ENCODE peak calls at places on chromosomes 6 and 20, in eight cellular contexts. One of them, this sample, is unnamed.

GRCh38 chr20:60395993-60396392 is 437.8 kb downstream of the CDH26 start:
- DNase-seq in pancreas: no peak
- DNase-seq in SJSA1: no peak
- DNase-seq in GM23248: no peak
- DNase-seq in choroid plexus epithelial cell: no peak
- DNase-seq in bronchial epithelial cell: no peak
- DNase-seq in stomach: no peak
- DNase-seq in WERI-Rb-1: no peak
- DNase-seq in this sample: no peak

GRCh38 chr6:170032197-170032596 is 258.7 kb downstream of the DLL1 start:
- DNase-seq in pancreas: peak
- DNase-seq in SJSA1: peak
- DNase-seq in GM23248: no peak
- DNase-seq in choroid plexus epithelial cell: no peak
- DNase-seq in bronchial epithelial cell: no peak
- DNase-seq in stomach: peak
- DNase-seq in WERI-Rb-1: no peak
- DNase-seq in this sample: no peak

GRCh38 chr6:91895592-91895991 is 1308.7 kb upstream of the MAP3K7 start:
- DNase-seq in pancreas: no peak
- DNase-seq in SJSA1: no peak
- DNase-seq in GM23248: no peak
- DNase-seq in choroid plexus epithelial cell: peak
- DNase-seq in bronchial epithelial cell: no peak
- DNase-seq in stomach: no peak
- DNase-seq in WERI-Rb-1: no peak
- DNase-seq in this sample: no peak

GRCh38 chr6:30533460-30534294 is 22.6 kb downstream of the GNL1 start:
- DNase-seq in pancreas: no peak
- DNase-seq in SJSA1: no peak
- DNase-seq in GM23248: no peak
- DNase-seq in choroid plexus epithelial cell: no peak
- DNase-seq in bronchial epithelial cell: no peak
- DNase-seq in stomach: no peak
- DNase-seq in WERI-Rb-1: no peak
- DNase-seq in this sample: no peak

GRCh38 chr20:257419-257818 is at the start of gene DEFB132:
- DNase-seq in pancreas: no peak
- DNase-seq in SJSA1: no peak
- DNase-seq in GM23248: no peak
- DNase-seq in choroid plexus epithelial cell: no peak
- DNase-seq in bronchial epithelial cell: no peak
- DNase-seq in stomach: no peak
- DNase-seq in WERI-Rb-1: no peak
- DNase-seq in this sample: no peak

GRCh38 chr6:144286503-144287393 is 1.6 kb downstream of the UTRN start:
- DNase-seq in pancreas: peak
- DNase-seq in SJSA1: peak
- DNase-seq in GM23248: peak
- DNase-seq in choroid plexus epithelial cell: peak
- DNase-seq in bronchial epithelial cell: peak
- DNase-seq in stomach: peak
- DNase-seq in WERI-Rb-1: peak
- DNase-seq in this sample: peak

GRCh38 chr6:159815410-159815809 is 15.3 kb downstream of the PNLDC1 start:
- DNase-seq in pancreas: no peak
- DNase-seq in SJSA1: no peak
- DNase-seq in GM23248: no peak
- DNase-seq in choroid plexus epithelial cell: no peak
- DNase-seq in bronchial epithelial cell: no peak
- DNase-seq in stomach: no peak
- DNase-seq in WERI-Rb-1: no peak
- DNase-seq in this sample: no peak

GRCh38 chr6:71386215-71386614 is 97.6 kb downstream of the OGFRL1 start:
- DNase-seq in pancreas: no peak
- DNase-seq in SJSA1: no peak
- DNase-seq in GM23248: no peak
- DNase-seq in choroid plexus epithelial cell: no peak
- DNase-seq in bronchial epithelial cell: peak
- DNase-seq in stomach: no peak
- DNase-seq in WERI-Rb-1: no peak
- DNase-seq in this sample: no peak

GRCh38 chr6:126181173-126181741 is 158.7 kb upstream of the CENPW start:
- DNase-seq in pancreas: no peak
- DNase-seq in SJSA1: no peak
- DNase-seq in GM23248: no peak
- DNase-seq in choroid plexus epithelial cell: no peak
- DNase-seq in bronchial epithelial cell: no peak
- DNase-seq in stomach: no peak
- DNase-seq in WERI-Rb-1: no peak
- DNase-seq in this sample: no peak

GRCh38 chr20:24727795-24728194 is 221.3 kb upstream of the CST7 start:
- DNase-seq in pancreas: no peak
- DNase-seq in SJSA1: no peak
- DNase-seq in GM23248: no peak
- DNase-seq in choroid plexus epithelial cell: no peak
- DNase-seq in bronchial epithelial cell: no peak
- DNase-seq in stomach: no peak
- DNase-seq in WERI-Rb-1: no peak
- DNase-seq in this sample: no peak

GRCh38 chr20:24722586-24722985 is 226.5 kb upstream of the CST7 start:
- DNase-seq in pancreas: no peak
- DNase-seq in SJSA1: no peak
- DNase-seq in GM23248: no peak
- DNase-seq in choroid plexus epithelial cell: no peak
- DNase-seq in bronchial epithelial cell: no peak
- DNase-seq in stomach: no peak
- DNase-seq in WERI-Rb-1: peak
- DNase-seq in this sample: no peak

GRCh38 chr20:24723953-24724352 is 225.1 kb upstream of the CST7 start:
- DNase-seq in pancreas: no peak
- DNase-seq in SJSA1: no peak
- DNase-seq in GM23248: no peak
- DNase-seq in choroid plexus epithelial cell: no peak
- DNase-seq in bronchial epithelial cell: no peak
- DNase-seq in stomach: no peak
- DNase-seq in WERI-Rb-1: no peak
- DNase-seq in this sample: no peak

GRCh38 chr20:24721891-24722530 is 227.1 kb upstream of the CST7 start:
- DNase-seq in pancreas: no peak
- DNase-seq in SJSA1: peak
- DNase-seq in GM23248: no peak
- DNase-seq in choroid plexus epithelial cell: no peak
- DNase-seq in bronchial epithelial cell: no peak
- DNase-seq in stomach: no peak
- DNase-seq in WERI-Rb-1: peak
- DNase-seq in this sample: no peak

GRCh38 chr20:24724982-24725533 is 224.0 kb upstream of the CST7 start:
- DNase-seq in pancreas: no peak
- DNase-seq in SJSA1: no peak
- DNase-seq in GM23248: no peak
- DNase-seq in choroid plexus epithelial cell: no peak
- DNase-seq in bronchial epithelial cell: no peak
- DNase-seq in stomach: no peak
- DNase-seq in WERI-Rb-1: no peak
- DNase-seq in this sample: no peak
- H3K4me3 ChIP-seq in pancreas: no peak
- H3K4me3 ChIP-seq in SJSA1: no peak
- H3K4me3 ChIP-seq in GM23248: no peak
- H3K4me3 ChIP-seq in choroid plexus epithelial cell: no peak
- H3K4me3 ChIP-seq in bronchial epithelial cell: no peak
- H3K4me3 ChIP-seq in stomach: no peak
- H3K4me3 ChIP-seq in WERI-Rb-1: no peak
- H3K4me3 ChIP-seq in this sample: no peak

GRCh38 chr20:25194333-25194972 is 1.1 kb upstream of the ENTPD6 start:
- DNase-seq in pancreas: peak
- DNase-seq in SJSA1: no peak
- DNase-seq in GM23248: no peak
- DNase-seq in choroid plexus epithelial cell: no peak
- DNase-seq in bronchial epithelial cell: no peak
- DNase-seq in stomach: no peak
- DNase-seq in WERI-Rb-1: no peak
- DNase-seq in this sample: no peak
- H3K4me3 ChIP-seq in pancreas: no peak
- H3K4me3 ChIP-seq in SJSA1: peak
- H3K4me3 ChIP-seq in GM23248: no peak
- H3K4me3 ChIP-seq in choroid plexus epithelial cell: no peak
- H3K4me3 ChIP-seq in bronchial epithelial cell: no peak
- H3K4me3 ChIP-seq in stomach: peak
- H3K4me3 ChIP-seq in WERI-Rb-1: no peak
- H3K4me3 ChIP-seq in this sample: no peak

DNA sequence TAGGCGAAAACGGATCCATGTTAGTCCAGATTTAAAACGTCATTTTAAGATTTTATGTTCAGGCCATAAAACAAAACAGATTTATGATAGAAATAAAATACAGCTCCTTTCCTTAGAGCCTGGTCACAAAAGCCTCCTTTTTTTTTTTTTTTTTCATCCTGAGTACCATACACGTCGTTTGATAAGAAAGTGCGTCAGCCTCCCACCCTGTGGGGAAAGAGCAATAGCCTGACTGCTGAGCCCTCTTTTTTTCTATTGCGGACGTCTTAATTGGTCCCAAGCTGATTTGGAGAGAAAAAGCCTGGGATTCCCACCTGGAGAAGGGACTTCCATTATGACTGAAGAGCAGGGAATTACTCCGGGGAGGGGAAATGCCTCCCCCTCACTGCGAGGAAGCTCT is 519.3 kb upstream of the NOX3 start:
- DNase-seq in pancreas: no peak
- DNase-seq in SJSA1: no peak
- DNase-seq in GM23248: no peak
- DNase-seq in choroid plexus epithelial cell: no peak
- DNase-seq in bronchial epithelial cell: no peak
- DNase-seq in stomach: no peak
- DNase-seq in WERI-Rb-1: no peak
- DNase-seq in this sample: no peak
- H3K4me3 ChIP-seq in pancreas: no peak
- H3K4me3 ChIP-seq in SJSA1: no peak
- H3K4me3 ChIP-seq in GM23248: no peak
- H3K4me3 ChIP-seq in choroid plexus epithelial cell: no peak
- H3K4me3 ChIP-seq in bronchial epithelial cell: no peak
- H3K4me3 ChIP-seq in stomach: no peak
- H3K4me3 ChIP-seq in WERI-Rb-1: no peak
- H3K4me3 ChIP-seq in this sample: no peak

DNA sequence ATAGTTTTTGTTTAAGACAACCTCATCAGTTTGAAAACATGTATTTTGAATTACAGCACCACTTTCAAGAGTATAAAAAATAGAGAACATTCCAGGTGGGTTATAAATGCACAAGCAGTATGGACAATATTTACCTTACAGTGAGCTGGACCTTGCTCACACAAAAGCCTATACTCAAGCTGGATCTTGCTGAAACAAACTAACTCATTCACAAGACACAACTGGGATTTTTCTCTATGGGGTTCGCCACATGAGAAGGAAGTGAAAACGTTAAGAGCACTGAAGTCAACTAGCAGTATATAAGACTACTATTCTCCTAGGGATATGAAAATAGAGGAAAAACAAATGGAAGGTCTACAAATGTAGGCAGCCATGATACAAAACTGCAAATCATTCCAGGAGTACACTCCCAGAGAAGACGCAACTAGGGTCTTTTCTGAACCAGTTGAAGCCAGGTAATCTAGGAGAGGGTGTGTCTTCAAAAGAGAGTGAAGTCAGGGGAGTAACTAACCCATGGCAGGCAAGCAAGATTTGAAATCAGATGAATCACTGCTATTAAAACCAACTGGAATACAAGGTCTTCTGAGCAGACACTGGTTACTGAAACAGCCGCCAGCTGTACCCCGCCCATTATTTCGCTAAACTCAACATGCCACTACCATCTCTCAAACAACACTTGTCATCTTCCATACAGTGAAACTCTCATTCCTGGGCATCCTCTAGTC is 26.5 kb downstream of the STAU1 start:
- DNase-seq in pancreas: no peak
- DNase-seq in SJSA1: no peak
- DNase-seq in GM23248: peak
- DNase-seq in choroid plexus epithelial cell: no peak
- DNase-seq in bronchial epithelial cell: peak
- DNase-seq in stomach: no peak
- DNase-seq in WERI-Rb-1: no peak
- DNase-seq in this sample: peak
- H3K4me3 ChIP-seq in pancreas: no peak
- H3K4me3 ChIP-seq in SJSA1: no peak
- H3K4me3 ChIP-seq in GM23248: no peak
- H3K4me3 ChIP-seq in choroid plexus epithelial cell: no peak
- H3K4me3 ChIP-seq in bronchial epithelial cell: no peak
- H3K4me3 ChIP-seq in stomach: no peak
- H3K4me3 ChIP-seq in WERI-Rb-1: no peak
- H3K4me3 ChIP-seq in this sample: no peak

GRCh38 chr20:19973920-19974620 is 43.1 kb upstream of the NAA20 start:
- DNase-seq in pancreas: no peak
- DNase-seq in SJSA1: no peak
- DNase-seq in GM23248: peak
- DNase-seq in choroid plexus epithelial cell: peak
- DNase-seq in bronchial epithelial cell: peak
- DNase-seq in stomach: peak
- DNase-seq in WERI-Rb-1: no peak
- DNase-seq in this sample: peak
- H3K4me3 ChIP-seq in pancreas: peak
- H3K4me3 ChIP-seq in SJSA1: peak
- H3K4me3 ChIP-seq in GM23248: peak
- H3K4me3 ChIP-seq in choroid plexus epithelial cell: peak
- H3K4me3 ChIP-seq in bronchial epithelial cell: no peak
- H3K4me3 ChIP-seq in stomach: peak
- H3K4me3 ChIP-seq in WERI-Rb-1: no peak
- H3K4me3 ChIP-seq in this sample: peak

This sample was measured in AG10803.